ENCODE peak calls at places on chromosome 22, in six cellular contexts. L is K562, V is HepG2, J is GM12878, Q is GM12892, B is H1. D is an unnamed sample.

GRCh38 chr22:42174062-42174461 is 43.5 kb upstream of the CYP2D6 start:
- DNase-seq in L (no peak), V (no peak), J (no peak), Q (no peak), B (no peak), D (no peak)

GRCh38 chr22:39247379-39247778 is 2.6 kb upstream of the PDGFB start:
- DNase-seq in L (no peak), V (no peak), J (no peak), Q (no peak), B (no peak), D (no peak)

GRCh38 chr22:42473484-42474193 is 41.4 kb upstream of the NFAM1 start:
- DNase-seq in L (peak), V (peak), J (no peak), Q (no peak), B (no peak), D (no peak)

GRCh38 chr22:40473703-40474102 is 103.3 kb downstream of the SGSM3 start:
- DNase-seq in L (no peak), V (no peak), J (no peak), Q (no peak), B (no peak), D (no peak)

GRCh38 chr22:39090426-39091064 is 6.5 kb upstream of the APOBEC3H start:
- DNase-seq in L (no peak), V (no peak), J (no peak), Q (no peak), B (no peak), D (no peak)

GRCh38 chr22:31332010-31332409 is 14.1 kb downstream of the PATZ1 start:
- DNase-seq in L (no peak), V (no peak), J (no peak), Q (no peak), B (no peak), D (no peak)

GRCh38 chr22:18032455-18033101 is 8.2 kb upstream of the MICAL3 start:
- DNase-seq in L (no peak), V (no peak), J (no peak), Q (no peak), B (no peak), D (no peak)

GRCh38 chr22:46661221-46661851 is 41.1 kb downstream of the GRAMD4 start:
- DNase-seq in L (no peak), V (no peak), J (no peak), Q (no peak), B (no peak), D (no peak)

GRCh38 chr22:31099386-31099785 is 8.0 kb downstream of the SELENOM start:
- DNase-seq in L (no peak), V (no peak), J (no peak), Q (no peak), B (no peak), D (no peak)

GRCh38 chr22:19765477-19766234 is 5.1 kb downstream of the TBX1 start:
- DNase-seq in L (peak), V (no peak), J (no peak), Q (no peak), B (peak), D (no peak)

GRCh38 chr22:50691521-50691920 is 18.9 kb downstream of the SHANK3 start:
- DNase-seq in L (peak), V (peak), J (peak), Q (no peak), B (peak), D (no peak)

GRCh38 chr22:17678817-17679385 is 40.3 kb downstream of the BCL2L13 start:
- DNase-seq in L (no peak), V (no peak), J (no peak), Q (no peak), B (no peak), D (no peak)

GRCh38 chr22:39383841-39384625 is 15.5 kb upstream of the TAB1 start:
- DNase-seq in L (no peak), V (no peak), J (no peak), Q (no peak), B (no peak), D (no peak)

GRCh38 chr22:49783036-49783746 is 44.5 kb downstream of the BRD1 start:
- DNase-seq in L (no peak), V (no peak), J (no peak), Q (no peak), B (no peak), D (no peak)

GRCh38 chr22:46846832-46847355 is 84.4 kb downstream of the TBC1D22A start:
- DNase-seq in L (no peak), V (no peak), J (no peak), Q (no peak), B (peak), D (no peak)

GRCh38 chr22:20315337-20316216 is 4.3 kb downstream of the DGCR6L start:
- DNase-seq in L (peak), V (no peak), J (no peak), Q (no peak), B (peak), D (no peak)

GRCh38 chr22:49779853-49780271 is 47.8 kb downstream of the BRD1 start:
- DNase-seq in L (no peak), V (no peak), J (no peak), Q (no peak), B (no peak), D (no peak)

GRCh38 chr22:32528316-32528715 is 53.7 kb downstream of the FBXO7 start:
- DNase-seq in L (no peak), V (no peak), J (no peak), Q (no peak), B (no peak), D (no peak)

GRCh38 chr22:42294034-42294985 is 23.9 kb upstream of the TCF20 start:
- DNase-seq in L (peak), V (peak), J (no peak), Q (no peak), B (peak), D (no peak)

GRCh38 chr22:30717331-30717921 is 22.8 kb downstream of the OSBP2 start:
- DNase-seq in L (no peak), V (peak), J (no peak), Q (no peak), B (no peak), D (no peak)

GRCh38 chr22:46795845-46796565 is 33.6 kb downstream of the TBC1D22A start:
- DNase-seq in L (no peak), V (no peak), J (no peak), Q (no peak), B (no peak), D (no peak)

GRCh38 chr22:31681625-31682345 is 19.8 kb upstream of the PISD start:
- DNase-seq in L (no peak), V (no peak), J (no peak), Q (no peak), B (no peak), D (no peak)

GRCh38 chr22:33038131-33038772 is 19.9 kb downstream of the SYN3 start:
- DNase-seq in L (no peak), V (no peak), J (no peak), Q (no peak), B (no peak), D (no peak)

GRCh38 chr22:21103633-21104032 is 57.9 kb downstream of the LRRC74B start:
- DNase-seq in L (no peak), V (no peak), J (no peak), Q (no peak), B (no peak), D (no peak)

GRCh38 chr22:20650294-20651207 is 123.4 kb upstream of the SERPIND1 start:
- DNase-seq in L (no peak), V (no peak), J (no peak), Q (no peak), B (peak), D (no peak)

GRCh38 chr22:26330971-26331625 is 98.0 kb upstream of the ASPHD2 start:
- DNase-seq in L (peak), V (peak), J (peak), Q (peak), B (peak), D (peak)

DNA sequence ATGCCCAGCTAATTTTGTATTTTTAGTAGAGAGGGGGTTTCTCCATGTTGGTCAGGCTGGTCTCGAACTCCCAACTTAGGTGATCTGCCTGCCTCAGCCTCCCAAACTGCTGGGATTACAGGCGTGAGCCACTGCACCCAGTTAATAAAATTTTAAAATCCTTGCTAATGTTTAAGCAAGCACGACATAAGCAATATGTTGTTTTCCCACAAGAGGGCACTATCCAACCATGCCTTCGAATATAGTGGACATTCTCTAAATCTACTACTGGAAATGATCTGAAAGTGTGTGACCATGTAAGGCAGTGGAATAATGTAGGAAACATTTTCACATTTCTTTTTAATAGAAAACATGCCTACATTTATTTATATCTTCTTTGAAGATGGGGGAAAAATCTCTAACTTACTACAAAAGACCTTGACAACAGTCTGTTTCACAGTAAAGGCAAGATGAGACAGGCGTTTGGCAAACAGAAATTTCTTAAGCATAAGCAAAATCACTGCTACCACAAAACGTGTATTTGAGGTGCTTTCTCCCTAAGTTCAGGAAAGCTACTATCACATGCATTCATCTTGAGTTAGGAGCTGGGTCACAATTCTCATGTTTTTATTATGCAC is 38.2 kb downstream of the PITPNB start:
- DNase-seq in L (peak), V (peak), J (no peak), Q (no peak), B (no peak), D (no peak)
- TF ChIP-seq POLR2AphosphoS5 in L (no peak), V (no peak), J (no peak), Q (no peak), B (no peak), D (no peak)

GRCh38 chr22:29603358-29604191 is at the start of gene NF2:
- DNase-seq in L (peak), V (peak), J (peak), Q (peak), B (peak), D (peak)
- TF ChIP-seq POLR2A in L (peak), V (peak), J (peak), Q (peak), B (no peak), D (peak)

GRCh38 chr22:48627203-48627602 is 1200.5 kb downstream of the BRD1 start:
- DNase-seq in L (no peak), V (no peak), J (no peak), Q (no peak), B (no peak), D (no peak)
- TF ChIP-seq TAF1 in L (no peak), V (no peak), J (no peak), Q (no peak), B (no peak), D (no peak)

DNA sequence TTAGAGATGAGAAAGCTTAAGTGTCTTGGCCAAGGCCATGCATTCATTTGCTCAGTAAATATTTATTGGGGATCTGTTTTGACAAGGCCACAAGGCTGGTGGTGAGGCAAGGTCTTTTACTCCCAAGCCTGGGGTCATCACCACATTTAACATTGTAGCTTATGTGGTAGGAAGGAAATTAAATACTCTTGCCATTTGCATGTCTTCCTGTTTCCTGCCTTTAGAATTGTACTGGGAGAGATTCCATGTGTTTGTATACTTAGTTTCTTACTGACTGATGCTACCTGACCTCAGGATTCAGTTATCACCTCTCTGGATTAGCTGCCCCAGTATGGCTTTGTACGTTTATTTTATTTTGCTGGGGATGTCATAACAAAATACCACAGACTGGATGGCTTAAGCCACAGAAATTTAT is 44.7 kb downstream of the SPECC1L start:
- DNase-seq in L (no peak), V (peak), J (no peak), Q (no peak), B (no peak), D (no peak)
- TF ChIP-seq POLR2AphosphoS5 in L (no peak), V (no peak), J (no peak), Q (no peak), B (no peak), D (no peak)

DNA sequence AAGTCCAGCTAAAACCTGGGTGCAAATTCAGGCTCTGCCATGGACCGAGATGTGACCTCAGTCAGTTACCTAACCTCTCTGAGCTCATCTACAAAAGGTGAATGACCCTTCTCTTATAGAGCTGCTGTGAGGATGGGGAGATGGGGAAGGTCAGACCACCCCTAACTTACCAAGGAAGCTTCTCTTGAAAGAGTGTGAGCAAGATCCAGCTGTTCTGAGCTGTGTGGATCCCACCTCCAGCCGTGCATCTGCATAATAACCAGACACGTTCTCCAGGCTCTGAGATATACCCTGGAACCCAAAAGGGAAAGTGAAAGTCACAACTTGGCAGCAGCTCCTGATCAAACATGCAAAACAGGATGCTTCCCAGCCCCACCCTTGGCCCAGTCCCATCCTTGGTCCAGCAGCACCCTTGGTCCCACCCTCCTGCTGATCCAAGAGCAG is at the start of gene APOL3:
- DNase-seq in L (no peak), V (no peak), J (peak), Q (no peak), B (no peak), D (no peak)
- TF ChIP-seq POLR2A in L (no peak), V (no peak), J (peak), Q (peak), B (no peak), D (peak)

DNA sequence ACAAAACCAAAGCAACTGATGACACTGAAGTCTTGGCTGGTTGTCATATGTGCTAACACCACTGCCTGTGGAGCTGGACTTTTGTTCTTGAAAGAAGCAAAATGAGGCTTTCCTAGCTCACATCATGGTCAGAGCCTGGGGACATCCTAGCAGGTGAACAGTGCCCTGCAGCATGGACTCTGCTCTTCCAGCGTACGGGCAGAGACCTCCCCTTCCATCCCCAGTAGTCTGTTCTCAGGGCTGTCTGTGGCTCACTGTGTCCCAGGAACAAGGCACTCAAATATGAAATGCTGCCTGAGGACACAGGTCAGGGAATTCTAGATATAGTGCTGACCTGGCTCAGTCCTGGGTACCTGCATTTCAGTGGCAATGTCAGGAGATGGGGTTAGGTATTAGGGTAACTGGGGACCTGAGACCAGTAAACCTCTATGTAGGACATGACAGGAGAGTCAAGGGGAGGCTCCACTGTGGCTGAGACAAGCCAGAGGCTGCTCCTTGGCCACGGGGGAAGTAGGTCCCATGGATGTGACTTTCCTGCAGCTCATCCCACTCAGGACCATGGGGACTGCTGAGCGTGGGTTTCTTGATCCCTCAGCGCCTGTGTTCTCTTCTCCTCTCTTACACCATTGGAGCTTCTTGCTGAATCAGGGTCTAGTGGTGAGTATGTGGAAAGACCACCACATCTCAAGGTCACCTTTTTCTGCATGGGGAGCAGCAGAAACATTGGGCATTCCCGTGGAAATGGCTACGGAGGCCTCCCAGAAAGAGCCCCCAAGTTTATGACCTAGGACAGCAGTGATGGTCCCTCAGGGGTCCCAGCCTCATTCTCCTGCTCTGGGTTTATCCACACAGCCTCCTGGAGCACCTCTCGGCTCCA is 80.1 kb downstream of the ZNF280B start:
- DNase-seq in L (no peak), V (no peak), J (no peak), Q (no peak), B (no peak), D (no peak)
- TF ChIP-seq TAF1 in L (no peak), V (no peak), J (no peak), Q (no peak), B (no peak), D (no peak)

GRCh38 chr22:45515678-45516077 is 13.0 kb downstream of the FBLN1 start:
- DNase-seq in L (no peak), V (no peak), J (no peak), Q (no peak), B (no peak), D (no peak)
- TF ChIP-seq POLR2AphosphoS5 in L (no peak), V (no peak), J (no peak), Q (no peak), B (no peak), D (no peak)

GRCh38 chr22:38034278-38034882 is 22.8 kb upstream of the PICK1 start:
- DNase-seq in L (peak), V (peak), J (peak), Q (no peak), B (peak), D (no peak)
- TF ChIP-seq POLR2A in L (peak), V (no peak), J (no peak), Q (no peak), B (no peak), D (no peak)

D was measured in GM12891.